ENCODE peak calls at places on chromosomes 3 and 15, in eight cellular contexts. J is breast epithelium; H is RPMI7951; O is activated naive CD4-positive, alpha-beta T cell treated with anti-CD3 and anti-CD28 coated beads, Interleukin-2, amount 50 U/mL, for 16 hours; X is left colon; F is stimulated activated naive CD8-positive, alpha-beta T cell treated with anti-CD3 and anti-CD28 coated beads, Interleukin-15, amount 100 ng/mL, for 72 hours; Y is GM10248; I is nephron progenitor cell. E is an unnamed sample.

GRCh38 chr15:88930579-88930978 is 17.4 kb upstream of the MFGE8 start:
- DNase-seq in J (no peak), H (no peak), O (no peak), X (no peak), F (no peak), Y (no peak), I (no peak), E (no peak)

GRCh38 chr3:135078283-135078682 is 283.2 kb downstream of the EPHB1 start:
- DNase-seq in J (no peak), H (no peak), O (no peak), X (no peak), F (no peak), Y (no peak), I (no peak), E (no peak)

GRCh38 chr15:88989578-88989977 is 76.4 kb upstream of the MFGE8 start:
- DNase-seq in J (no peak), H (peak; percentile 49), O (no peak), X (no peak), F (no peak), Y (no peak), I (no peak), E (peak; percentile 61)

GRCh38 chr3:46701211-46701939 is at the start of gene TMIE:
- DNase-seq in J (no peak), H (no peak), O (no peak), X (no peak), F (no peak), Y (no peak), I (peak; percentile 59), E (no peak)

GRCh38 chr3:151789853-151790463 is 24.0 kb upstream of the AADAC start:
- DNase-seq in J (no peak), H (peak; percentile 57), O (no peak), X (no peak), F (no peak), Y (no peak), I (no peak), E (no peak)

GRCh38 chr3:141795311-141795710 is 32.1 kb downstream of the GRK7 start:
- DNase-seq in J (no peak), H (no peak), O (peak; percentile 28), X (no peak), F (no peak), Y (no peak), I (no peak), E (no peak)

GRCh38 chr3:8816106-8816505 is 46.7 kb upstream of the OXTR start:
- DNase-seq in J (no peak), H (no peak), O (no peak), X (no peak), F (no peak), Y (no peak), I (no peak), E (no peak)

GRCh38 chr15:29556385-29556784 is 265.9 kb downstream of the TJP1 start:
- DNase-seq in J (no peak), H (no peak), O (no peak), X (no peak), F (no peak), Y (no peak), I (no peak), E (peak; percentile 65)

GRCh38 chr3:141863497-141863896 is 12.9 kb upstream of the ATP1B3 start:
- DNase-seq in J (no peak), H (no peak), O (no peak), X (no peak), F (no peak), Y (no peak), I (no peak), E (peak; percentile 85)

GRCh38 chr3:98563661-98564281 is 29.6 kb downstream of the CPOX start:
- DNase-seq in J (no peak), H (peak; percentile 83), O (no peak), X (no peak), F (no peak), Y (peak; percentile 36), I (no peak), E (peak; percentile 83)

GRCh38 chr3:196688349-196688748 is 23.7 kb downstream of the CEP19 start:
- DNase-seq in J (peak; percentile 25), H (no peak), O (no peak), X (no peak), F (no peak), Y (no peak), I (no peak), E (peak; percentile 96)